ENCODE peak calls at places on chromosomes 6 and 20, in six cellular contexts. One of them, this sample, is unnamed.

GRCh38 chr20:44720617-44720993 is 5.4 kb downstream of the CCN5 start:
- DNase-seq in stomach: no peak
- DNase-seq in lower lobe of right lung: peak
- DNase-seq in A549: peak
- DNase-seq in lower leg skin: no peak
- DNase-seq in adrenal gland: peak
- DNase-seq in this sample: no peak

GRCh38 chr20:32792316-32792715 is 27.4 kb upstream of the MAPRE1 start:
- DNase-seq in stomach: no peak
- DNase-seq in lower lobe of right lung: no peak
- DNase-seq in A549: no peak
- DNase-seq in lower leg skin: no peak
- DNase-seq in adrenal gland: no peak
- DNase-seq in this sample: no peak

GRCh38 chr6:139473731-139474130 is 99.3 kb upstream of the CITED2 start:
- DNase-seq in stomach: no peak
- DNase-seq in lower lobe of right lung: no peak
- DNase-seq in A549: no peak
- DNase-seq in lower leg skin: no peak
- DNase-seq in adrenal gland: no peak
- DNase-seq in this sample: no peak

GRCh38 chr6:155883741-155884140 is 428.1 kb upstream of the NOX3 start:
- DNase-seq in stomach: no peak
- DNase-seq in lower lobe of right lung: no peak
- DNase-seq in A549: no peak
- DNase-seq in lower leg skin: peak
- DNase-seq in adrenal gland: no peak
- DNase-seq in this sample: no peak

GRCh38 chr6:27311806-27312145 is 297 bp downstream of the POM121L2 start:
- DNase-seq in stomach: no peak
- DNase-seq in lower lobe of right lung: no peak
- DNase-seq in A549: no peak
- DNase-seq in lower leg skin: no peak
- DNase-seq in adrenal gland: no peak
- DNase-seq in this sample: no peak

GRCh38 chr20:45311589-45312211 is 3.6 kb upstream of the MATN4 start:
- DNase-seq in stomach: peak
- DNase-seq in lower lobe of right lung: peak
- DNase-seq in A549: peak
- DNase-seq in lower leg skin: no peak
- DNase-seq in adrenal gland: no peak
- DNase-seq in this sample: no peak

GRCh38 chr6:78552435-78552834 is 314.9 kb upstream of the IRAK1BP1 start:
- DNase-seq in stomach: no peak
- DNase-seq in lower lobe of right lung: no peak
- DNase-seq in A549: no peak
- DNase-seq in lower leg skin: no peak
- DNase-seq in adrenal gland: no peak
- DNase-seq in this sample: no peak

GRCh38 chr6:85756982-85757381 is 114.3 kb upstream of the SYNCRIP start:
- DNase-seq in stomach: no peak
- DNase-seq in lower lobe of right lung: no peak
- DNase-seq in A549: peak
- DNase-seq in lower leg skin: no peak
- DNase-seq in adrenal gland: no peak
- DNase-seq in this sample: peak

GRCh38 chr6:136180729-136181128 is 69.4 kb downstream of the MTFR2 start:
- DNase-seq in stomach: no peak
- DNase-seq in lower lobe of right lung: no peak
- DNase-seq in A549: no peak
- DNase-seq in lower leg skin: no peak
- DNase-seq in adrenal gland: no peak
- DNase-seq in this sample: no peak

GRCh38 chr6:36839819-36840379 is 655 bp upstream of the CPNE5 start:
- DNase-seq in stomach: peak
- DNase-seq in lower lobe of right lung: peak
- DNase-seq in A549: peak
- DNase-seq in lower leg skin: no peak
- DNase-seq in adrenal gland: no peak
- DNase-seq in this sample: no peak

GRCh38 chr6:154410619-154411044 is 54.0 kb upstream of the IPCEF1 start:
- DNase-seq in stomach: no peak
- DNase-seq in lower lobe of right lung: no peak
- DNase-seq in A549: peak
- DNase-seq in lower leg skin: peak
- DNase-seq in adrenal gland: peak
- DNase-seq in this sample: no peak

GRCh38 chr20:50172347-50173013 is 18.1 kb upstream of the CEBPB start:
- DNase-seq in stomach: peak
- DNase-seq in lower lobe of right lung: peak
- DNase-seq in A549: peak
- DNase-seq in lower leg skin: peak
- DNase-seq in adrenal gland: peak
- DNase-seq in this sample: no peak

GRCh38 chr20:4162766-4163165 is 147.4 kb upstream of the RNF24 start:
- DNase-seq in stomach: no peak
- DNase-seq in lower lobe of right lung: peak
- DNase-seq in A549: no peak
- DNase-seq in lower leg skin: no peak
- DNase-seq in adrenal gland: no peak
- DNase-seq in this sample: no peak

GRCh38 chr6:27237089-27237723 is 10.3 kb upstream of the PRSS16 start:
- DNase-seq in stomach: no peak
- DNase-seq in lower lobe of right lung: no peak
- DNase-seq in A549: no peak
- DNase-seq in lower leg skin: no peak
- DNase-seq in adrenal gland: no peak
- DNase-seq in this sample: no peak

GRCh38 chr6:72739368-72739779 is 117.5 kb downstream of the KCNQ5 start:
- DNase-seq in stomach: no peak
- DNase-seq in lower lobe of right lung: no peak
- DNase-seq in A549: no peak
- DNase-seq in lower leg skin: no peak
- DNase-seq in adrenal gland: no peak
- DNase-seq in this sample: no peak

GRCh38 chr6:52417675-52418111 is 2.4 kb upstream of the EFHC1 start:
- DNase-seq in stomach: peak
- DNase-seq in lower lobe of right lung: no peak
- DNase-seq in A549: no peak
- DNase-seq in lower leg skin: no peak
- DNase-seq in adrenal gland: no peak
- DNase-seq in this sample: no peak

GRCh38 chr6:124961784-124962611 is at the start of gene RNF217:
- DNase-seq in stomach: peak
- DNase-seq in lower lobe of right lung: peak
- DNase-seq in A549: peak
- DNase-seq in lower leg skin: peak
- DNase-seq in adrenal gland: peak
- DNase-seq in this sample: no peak

GRCh38 chr20:3730803-3731370 is 1.6 kb upstream of the HSPA12B start:
- DNase-seq in stomach: no peak
- DNase-seq in lower lobe of right lung: no peak
- DNase-seq in A549: no peak
- DNase-seq in lower leg skin: no peak
- DNase-seq in adrenal gland: no peak
- DNase-seq in this sample: no peak

GRCh38 chr20:48578397-48579098 is 249.3 kb downstream of the PREX1 start:
- DNase-seq in stomach: no peak
- DNase-seq in lower lobe of right lung: no peak
- DNase-seq in A549: no peak
- DNase-seq in lower leg skin: no peak
- DNase-seq in adrenal gland: no peak
- DNase-seq in this sample: no peak

GRCh38 chr6:111774346-111774703 is 98.9 kb downstream of the FYN start:
- DNase-seq in stomach: no peak
- DNase-seq in lower lobe of right lung: no peak
- DNase-seq in A549: no peak
- DNase-seq in lower leg skin: no peak
- DNase-seq in adrenal gland: no peak
- DNase-seq in this sample: no peak

GRCh38 chr6:41040101-41040910 is 1.3 kb upstream of the UNC5CL start:
- DNase-seq in stomach: peak
- DNase-seq in lower lobe of right lung: no peak
- DNase-seq in A549: peak
- DNase-seq in lower leg skin: no peak
- DNase-seq in adrenal gland: no peak
- DNase-seq in this sample: no peak

GRCh38 chr20:53847118-53847842 is 223.1 kb downstream of the BCAS1 start:
- DNase-seq in stomach: no peak
- DNase-seq in lower lobe of right lung: no peak
- DNase-seq in A549: no peak
- DNase-seq in lower leg skin: no peak
- DNase-seq in adrenal gland: peak
- DNase-seq in this sample: no peak

DNA sequence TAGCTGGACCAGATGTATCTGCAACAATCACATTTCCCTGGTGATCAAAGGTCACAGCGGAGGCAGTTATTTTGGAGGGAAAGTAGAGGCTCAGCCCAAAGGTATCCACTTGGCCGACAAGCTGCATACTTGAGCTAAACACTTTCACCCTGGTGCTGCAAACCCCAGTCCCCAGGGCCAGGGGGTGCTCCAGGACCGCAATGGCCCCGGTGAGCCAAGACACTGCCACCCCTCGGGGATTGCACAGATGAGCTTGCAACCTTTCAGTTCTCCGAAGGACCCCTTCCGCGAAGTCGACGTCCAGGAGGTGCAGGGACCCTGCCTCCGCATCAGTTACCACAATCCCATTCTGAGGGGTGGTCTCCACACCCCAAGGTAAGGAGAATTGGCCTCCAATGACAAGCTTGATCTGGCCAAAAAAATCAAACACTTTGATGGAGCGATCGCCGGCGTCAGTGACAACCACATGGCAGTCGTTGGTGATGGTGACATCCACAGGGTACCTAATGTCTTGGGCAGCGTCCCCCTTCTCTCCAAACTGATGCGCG is 823 bp downstream of the NHLRC1 start:
- DNase-seq in stomach: no peak
- DNase-seq in lower lobe of right lung: peak
- DNase-seq in A549: no peak
- DNase-seq in lower leg skin: no peak
- DNase-seq in adrenal gland: no peak
- DNase-seq in this sample: no peak
- H3K4me3 ChIP-seq in stomach: peak
- H3K4me3 ChIP-seq in lower lobe of right lung: peak
- H3K4me3 ChIP-seq in A549: no peak
- H3K4me3 ChIP-seq in lower leg skin: no peak
- H3K4me3 ChIP-seq in adrenal gland: no peak
- H3K4me3 ChIP-seq in this sample: no peak

GRCh38 chr6:81752084-81752968 is at the start of gene TENT5A:
- DNase-seq in stomach: peak
- DNase-seq in lower lobe of right lung: peak
- DNase-seq in A549: peak
- DNase-seq in lower leg skin: peak
- DNase-seq in adrenal gland: peak
- DNase-seq in this sample: no peak
- TF ChIP-seq CTCF in stomach: peak
- TF ChIP-seq CTCF in lower lobe of right lung: no peak
- TF ChIP-seq CTCF in A549: no peak
- TF ChIP-seq CTCF in lower leg skin: no peak
- TF ChIP-seq CTCF in adrenal gland: no peak
- TF ChIP-seq CTCF in this sample: no peak

GRCh38 chr20:2130062-2130591 is 28.5 kb downstream of the STK35 start:
- DNase-seq in stomach: no peak
- DNase-seq in lower lobe of right lung: no peak
- DNase-seq in A549: no peak
- DNase-seq in lower leg skin: no peak
- DNase-seq in adrenal gland: no peak
- DNase-seq in this sample: no peak
- H3K4me3 ChIP-seq in stomach: no peak
- H3K4me3 ChIP-seq in lower lobe of right lung: no peak
- H3K4me3 ChIP-seq in A549: no peak
- H3K4me3 ChIP-seq in lower leg skin: no peak
- H3K4me3 ChIP-seq in adrenal gland: no peak
- H3K4me3 ChIP-seq in this sample: no peak

DNA sequence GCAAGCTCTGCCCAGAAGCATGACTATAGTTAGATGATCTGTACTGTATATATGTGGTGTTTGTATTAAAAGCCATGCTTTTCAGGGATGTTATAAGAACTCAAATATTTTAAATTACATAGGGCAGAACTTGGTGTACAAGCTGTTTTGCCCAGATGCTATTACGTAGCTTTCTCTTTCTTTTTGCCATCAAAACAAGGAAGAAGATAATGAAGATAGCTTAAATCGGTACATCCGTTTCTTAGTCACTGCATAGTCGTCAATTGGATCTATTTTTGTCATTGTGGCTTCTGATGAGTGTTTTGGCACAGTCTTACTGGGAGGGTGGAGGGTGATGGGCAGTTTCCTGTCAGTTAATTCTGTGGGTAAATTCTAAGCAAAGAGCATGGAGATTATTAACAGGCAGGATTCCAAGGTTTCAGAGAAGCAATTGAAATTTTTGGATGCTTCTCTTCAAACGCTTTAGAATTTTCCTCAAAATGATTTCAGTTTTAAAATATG is 649.1 kb upstream of the GJE1 start:
- DNase-seq in stomach: no peak
- DNase-seq in lower lobe of right lung: no peak
- DNase-seq in A549: peak
- DNase-seq in lower leg skin: peak
- DNase-seq in adrenal gland: peak
- DNase-seq in this sample: no peak
- TF ChIP-seq CTCF in stomach: no peak
- TF ChIP-seq CTCF in lower lobe of right lung: no peak
- TF ChIP-seq CTCF in A549: no peak
- TF ChIP-seq CTCF in lower leg skin: no peak
- TF ChIP-seq CTCF in adrenal gland: no peak
- TF ChIP-seq CTCF in this sample: no peak

GRCh38 chr6:169253745-169254238 is at the start of gene THBS2:
- DNase-seq in stomach: no peak
- DNase-seq in lower lobe of right lung: no peak
- DNase-seq in A549: no peak
- DNase-seq in lower leg skin: peak
- DNase-seq in adrenal gland: peak
- DNase-seq in this sample: no peak

GRCh38 chr6:169252805-169253189 is 849 bp downstream of the THBS2 start:
- DNase-seq in stomach: no peak
- DNase-seq in lower lobe of right lung: peak
- DNase-seq in A549: no peak
- DNase-seq in lower leg skin: no peak
- DNase-seq in adrenal gland: peak
- DNase-seq in this sample: no peak

GRCh38 chr6:169251822-169252804 is 1.5 kb downstream of the THBS2 start:
- DNase-seq in stomach: peak
- DNase-seq in lower lobe of right lung: no peak
- DNase-seq in A549: no peak
- DNase-seq in lower leg skin: no peak
- DNase-seq in adrenal gland: peak
- DNase-seq in this sample: no peak

GRCh38 chr6:169254456-169255316 is 1.0 kb upstream of the THBS2 start:
- DNase-seq in stomach: no peak
- DNase-seq in lower lobe of right lung: no peak
- DNase-seq in A549: no peak
- DNase-seq in lower leg skin: no peak
- DNase-seq in adrenal gland: peak
- DNase-seq in this sample: no peak

GRCh38 chr6:169253341-169253740 is 305 bp downstream of the THBS2 start:
- DNase-seq in stomach: no peak
- DNase-seq in lower lobe of right lung: no peak
- DNase-seq in A549: no peak
- DNase-seq in lower leg skin: no peak
- DNase-seq in adrenal gland: peak
- DNase-seq in this sample: no peak
- H3K4me3 ChIP-seq in stomach: peak
- H3K4me3 ChIP-seq in lower lobe of right lung: peak
- H3K4me3 ChIP-seq in A549: no peak
- H3K4me3 ChIP-seq in lower leg skin: peak
- H3K4me3 ChIP-seq in adrenal gland: no peak
- H3K4me3 ChIP-seq in this sample: no peak

GRCh38 chr6:93437491-93437890 is 18.1 kb upstream of the EPHA7 start:
- DNase-seq in stomach: no peak
- DNase-seq in lower lobe of right lung: no peak
- DNase-seq in A549: no peak
- DNase-seq in lower leg skin: no peak
- DNase-seq in adrenal gland: no peak
- DNase-seq in this sample: no peak
- TF ChIP-seq CTCF in stomach: no peak
- TF ChIP-seq CTCF in lower lobe of right lung: no peak
- TF ChIP-seq CTCF in A549: no peak
- TF ChIP-seq CTCF in lower leg skin: no peak
- TF ChIP-seq CTCF in adrenal gland: no peak
- TF ChIP-seq CTCF in this sample: no peak